ENCODE peak calls at places on chromosomes 2 and 18, in five cellular contexts. One of them, this sample, is unnamed.

GRCh38 chr2:152561251-152561650 is 156.0 kb downstream of the PRPF40A start:
- DNase-seq in tibial artery: no peak
- DNase-seq in ovary: no peak
- DNase-seq in GM12864: no peak
- DNase-seq in omental fat pad: no peak
- DNase-seq in this sample: no peak

GRCh38 chr18:336753-337152 is 68.9 kb upstream of the THOC1 start:
- DNase-seq in tibial artery: no peak
- DNase-seq in ovary: no peak
- DNase-seq in GM12864: no peak
- DNase-seq in omental fat pad: no peak
- DNase-seq in this sample: no peak

GRCh38 chr2:69459936-69460335 is 22.7 kb upstream of the NFU1 start:
- DNase-seq in tibial artery: no peak
- DNase-seq in ovary: no peak
- DNase-seq in GM12864: no peak
- DNase-seq in omental fat pad: no peak
- DNase-seq in this sample: no peak

GRCh38 chr2:205078762-205079161 is 533.5 kb downstream of the PARD3B start:
- DNase-seq in tibial artery: no peak
- DNase-seq in ovary: no peak
- DNase-seq in GM12864: no peak
- DNase-seq in omental fat pad: no peak
- DNase-seq in this sample: no peak

GRCh38 chr2:96788393-96789244 is 27.4 kb upstream of the CNNM3 start:
- DNase-seq in tibial artery: peak; percentile 44
- DNase-seq in ovary: no peak
- DNase-seq in GM12864: no peak
- DNase-seq in omental fat pad: no peak
- DNase-seq in this sample: no peak

GRCh38 chr2:66082576-66082975 is 352.3 kb upstream of the MEIS1 start:
- DNase-seq in tibial artery: no peak
- DNase-seq in ovary: no peak
- DNase-seq in GM12864: no peak
- DNase-seq in omental fat pad: no peak
- DNase-seq in this sample: no peak

GRCh38 chr2:105118960-105119359 is 81.1 kb downstream of the MRPS9 start:
- DNase-seq in tibial artery: no peak
- DNase-seq in ovary: no peak
- DNase-seq in GM12864: no peak
- DNase-seq in omental fat pad: no peak
- DNase-seq in this sample: no peak

GRCh38 chr2:216057688-216058193 is 23.9 kb downstream of the PECR start:
- DNase-seq in tibial artery: no peak
- DNase-seq in ovary: no peak
- DNase-seq in GM12864: peak; percentile 86
- DNase-seq in omental fat pad: no peak
- DNase-seq in this sample: peak; percentile 78

GRCh38 chr2:30293303-30293912 is 62.1 kb downstream of the LBH start:
- DNase-seq in tibial artery: no peak
- DNase-seq in ovary: no peak
- DNase-seq in GM12864: no peak
- DNase-seq in omental fat pad: no peak
- DNase-seq in this sample: no peak

GRCh38 chr2:100013892-100014677 is 128.3 kb downstream of the AFF3 start:
- DNase-seq in tibial artery: peak; percentile 49
- DNase-seq in ovary: peak; percentile 77
- DNase-seq in GM12864: no peak
- DNase-seq in omental fat pad: no peak
- DNase-seq in this sample: no peak

GRCh38 chr2:228245601-228246000 is 64.1 kb upstream of the SPHKAP start:
- DNase-seq in tibial artery: no peak
- DNase-seq in ovary: no peak
- DNase-seq in GM12864: no peak
- DNase-seq in omental fat pad: no peak
- DNase-seq in this sample: no peak

GRCh38 chr2:47501374-47502200 is 98.6 kb downstream of the MSH2 start:
- DNase-seq in tibial artery: no peak
- DNase-seq in ovary: no peak
- DNase-seq in GM12864: no peak
- DNase-seq in omental fat pad: no peak
- DNase-seq in this sample: no peak

GRCh38 chr2:27185331-27186026 is 26.4 kb upstream of the ATRAID start:
- DNase-seq in tibial artery: peak; percentile 81
- DNase-seq in ovary: no peak
- DNase-seq in GM12864: no peak
- DNase-seq in omental fat pad: no peak
- DNase-seq in this sample: no peak

GRCh38 chr2:27186613-27187345 is 25.1 kb upstream of the ATRAID start:
- DNase-seq in tibial artery: no peak
- DNase-seq in ovary: no peak
- DNase-seq in GM12864: no peak
- DNase-seq in omental fat pad: no peak
- DNase-seq in this sample: no peak

GRCh38 chr2:27189989-27190388 is 21.9 kb upstream of the ATRAID start:
- DNase-seq in tibial artery: no peak
- DNase-seq in ovary: no peak
- DNase-seq in GM12864: no peak
- DNase-seq in omental fat pad: no peak
- DNase-seq in this sample: no peak

GRCh38 chr2:27194538-27195354 is 17.1 kb upstream of the ATRAID start:
- DNase-seq in tibial artery: no peak
- DNase-seq in ovary: no peak
- DNase-seq in GM12864: no peak
- DNase-seq in omental fat pad: no peak
- DNase-seq in this sample: no peak

GRCh38 chr2:27191107-27191829 is 20.6 kb upstream of the ATRAID start:
- DNase-seq in tibial artery: peak; percentile 67
- DNase-seq in ovary: no peak
- DNase-seq in GM12864: no peak
- DNase-seq in omental fat pad: no peak
- DNase-seq in this sample: peak; percentile 70
- TF ChIP-seq CTCF in tibial artery: peak; percentile 47
- TF ChIP-seq CTCF in ovary: peak; percentile 74
- TF ChIP-seq CTCF in GM12864: peak; percentile 66
- TF ChIP-seq CTCF in omental fat pad: no peak
- TF ChIP-seq CTCF in this sample: peak; percentile 68

DNA sequence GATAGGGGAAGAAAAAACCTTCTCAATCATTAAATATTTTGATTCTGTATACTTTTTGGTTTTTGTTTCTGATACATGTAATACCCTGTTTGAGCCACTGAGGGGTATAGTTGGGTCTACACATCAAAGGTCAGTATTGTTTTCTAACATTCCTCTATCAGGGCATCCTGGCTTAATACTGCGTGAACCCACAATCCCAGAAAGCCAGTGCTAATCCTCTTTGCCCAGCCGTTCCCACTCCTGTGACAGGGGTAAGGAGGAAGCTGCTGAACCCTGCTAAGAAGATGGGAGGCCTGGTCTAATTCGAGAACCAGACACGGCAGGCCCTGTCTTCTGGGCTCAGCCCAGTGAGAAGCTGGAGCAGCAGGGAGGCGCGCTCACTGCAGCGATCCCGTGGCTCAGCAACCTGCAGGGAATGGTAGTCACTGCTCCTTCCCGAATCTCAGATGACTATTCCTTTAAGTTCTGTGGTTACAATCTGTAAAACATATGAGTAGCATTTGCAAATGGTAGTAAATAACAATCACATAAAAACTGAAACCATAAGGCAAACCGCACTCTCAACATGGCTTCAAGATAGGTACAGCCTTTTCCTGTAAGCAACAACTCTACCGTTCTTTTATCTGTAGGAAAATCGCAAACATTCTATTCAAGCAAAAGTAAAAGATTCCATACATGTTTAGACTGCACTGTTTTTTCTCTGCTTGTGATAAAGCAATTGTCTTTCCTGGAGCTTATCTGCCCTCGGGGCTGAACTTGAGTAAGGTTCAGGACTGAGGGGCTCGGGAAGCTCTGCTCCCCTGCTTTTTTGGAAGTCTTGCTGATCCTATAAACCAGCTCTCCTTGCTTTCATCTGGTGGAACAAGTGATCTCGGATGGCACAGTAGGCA is 87.0 kb downstream of the EPB41L3 start:
- DNase-seq in tibial artery: no peak
- DNase-seq in ovary: no peak
- DNase-seq in GM12864: no peak
- DNase-seq in omental fat pad: no peak
- DNase-seq in this sample: no peak
- TF ChIP-seq CTCF in tibial artery: peak; percentile 11
- TF ChIP-seq CTCF in ovary: no peak
- TF ChIP-seq CTCF in GM12864: no peak
- TF ChIP-seq CTCF in omental fat pad: no peak
- TF ChIP-seq CTCF in this sample: no peak

GRCh38 chr2:63049291-63050185 is 1.1 kb upstream of the OTX1 start:
- DNase-seq in tibial artery: no peak
- DNase-seq in ovary: peak; percentile 34
- DNase-seq in GM12864: no peak
- DNase-seq in omental fat pad: no peak
- DNase-seq in this sample: peak; percentile 23

GRCh38 chr2:63051795-63052333 is 1.2 kb downstream of the OTX1 start:
- DNase-seq in tibial artery: no peak
- DNase-seq in ovary: peak; percentile 34
- DNase-seq in GM12864: no peak
- DNase-seq in omental fat pad: no peak
- DNase-seq in this sample: peak; percentile 27

GRCh38 chr2:63050916-63051794 is 525 bp downstream of the OTX1 start:
- DNase-seq in tibial artery: no peak
- DNase-seq in ovary: peak; percentile 51
- DNase-seq in GM12864: no peak
- DNase-seq in omental fat pad: no peak
- DNase-seq in this sample: peak; percentile 40

GRCh38 chr2:63048367-63049171 is 2.1 kb upstream of the OTX1 start:
- DNase-seq in tibial artery: no peak
- DNase-seq in ovary: no peak
- DNase-seq in GM12864: no peak
- DNase-seq in omental fat pad: no peak
- DNase-seq in this sample: peak; percentile 24

DNA sequence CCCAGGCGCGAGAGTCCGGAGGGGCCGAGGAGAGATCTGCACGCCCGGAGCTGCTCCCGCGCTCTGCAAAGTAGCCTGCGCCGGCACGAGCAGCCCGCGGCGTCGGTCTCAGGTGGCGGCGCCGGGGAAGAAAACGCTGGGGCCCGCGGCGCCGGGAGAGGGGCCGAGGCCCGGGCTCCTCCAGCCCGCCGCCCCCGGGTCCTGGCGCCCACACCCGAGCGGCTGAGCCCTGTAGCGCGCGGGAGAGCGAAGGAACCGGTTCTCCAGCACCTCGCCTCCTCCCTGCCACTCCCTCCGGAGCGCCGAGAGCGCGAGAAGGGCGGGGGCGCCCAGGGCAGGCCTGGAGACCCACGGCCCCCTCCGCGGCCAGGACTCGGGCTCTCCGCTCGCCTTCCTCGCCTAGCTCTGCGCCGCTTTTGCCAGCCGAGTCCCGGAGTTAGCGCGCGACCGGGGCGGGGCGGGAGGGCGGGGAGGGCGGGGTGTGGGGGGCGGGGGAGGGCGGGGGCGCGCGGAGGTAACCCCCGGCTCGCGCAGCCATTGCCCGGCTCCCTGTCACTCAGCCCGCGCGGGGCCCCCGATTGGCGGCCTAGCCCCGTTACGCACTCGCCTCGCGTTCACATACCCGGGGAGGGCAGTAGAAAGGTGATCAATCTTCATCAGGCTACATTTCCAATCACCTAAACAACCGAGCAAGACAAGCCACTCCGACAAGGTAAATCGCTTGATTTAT is at the start of gene OTX1:
- DNase-seq in tibial artery: no peak
- DNase-seq in ovary: peak; percentile 66
- DNase-seq in GM12864: peak; percentile 34
- DNase-seq in omental fat pad: no peak
- DNase-seq in this sample: peak; percentile 92
- TF ChIP-seq CTCF in tibial artery: no peak
- TF ChIP-seq CTCF in ovary: no peak
- TF ChIP-seq CTCF in GM12864: no peak
- TF ChIP-seq CTCF in omental fat pad: no peak
- TF ChIP-seq CTCF in this sample: no peak

DNA sequence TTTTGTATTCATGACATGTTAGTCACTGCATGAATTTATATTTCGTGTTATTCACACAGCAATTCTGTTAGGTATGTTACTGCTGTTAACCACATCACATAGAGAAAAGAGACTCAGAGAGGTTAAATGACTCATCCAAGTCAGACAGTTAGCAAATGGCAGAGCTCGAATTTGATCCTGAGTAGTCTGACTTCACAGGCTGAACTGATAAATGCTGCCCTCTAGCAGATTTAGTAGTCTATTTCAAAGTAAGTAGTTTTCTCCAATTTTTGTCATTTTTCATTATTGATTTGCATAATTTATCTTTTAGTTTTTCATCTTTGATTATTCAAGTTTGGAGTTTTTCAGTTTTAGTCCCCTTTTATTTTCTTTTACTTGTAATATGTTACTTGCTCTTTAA is 58.3 kb downstream of the WDR7 start:
- DNase-seq in tibial artery: no peak
- DNase-seq in ovary: no peak
- DNase-seq in GM12864: peak; percentile 43
- DNase-seq in omental fat pad: no peak
- DNase-seq in this sample: peak; percentile 57
- TF ChIP-seq CTCF in tibial artery: no peak
- TF ChIP-seq CTCF in ovary: no peak
- TF ChIP-seq CTCF in GM12864: no peak
- TF ChIP-seq CTCF in omental fat pad: no peak
- TF ChIP-seq CTCF in this sample: peak; percentile 9

GRCh38 chr18:48538531-48539405 is at the start of gene CTIF:
- DNase-seq in tibial artery: peak; percentile 99
- DNase-seq in ovary: peak; percentile 96
- DNase-seq in GM12864: peak; percentile 49
- DNase-seq in omental fat pad: peak; percentile 93
- DNase-seq in this sample: peak; percentile 91
- TF ChIP-seq CTCF in tibial artery: peak; percentile 4
- TF ChIP-seq CTCF in ovary: peak; percentile 17
- TF ChIP-seq CTCF in GM12864: no peak
- TF ChIP-seq CTCF in omental fat pad: no peak
- TF ChIP-seq CTCF in this sample: no peak